ENCODE peak calls at places on chromosomes 4 and X, in eight cellular contexts. One of them, this sample, is unnamed.

GRCh38 chr4:86608757-86609375 is 14.8 kb downstream of the PTPN13 start:
- DNase-seq in fibroblast of lung: no peak
- DNase-seq in OCI-LY7: no peak
- DNase-seq in CD8-positive, alpha-beta memory T cell: no peak
- DNase-seq in CD8-positive, alpha-beta T cell: no peak
- DNase-seq in iPS DF 6.9: no peak
- DNase-seq in left lung: no peak
- DNase-seq in K562: no peak
- DNase-seq in this sample: no peak

GRCh38 chr4:188930822-188931221 is 791.6 kb downstream of the TRIML1 start:
- DNase-seq in fibroblast of lung: no peak
- DNase-seq in OCI-LY7: peak
- DNase-seq in CD8-positive, alpha-beta memory T cell: no peak
- DNase-seq in CD8-positive, alpha-beta T cell: no peak
- DNase-seq in iPS DF 6.9: no peak
- DNase-seq in left lung: no peak
- DNase-seq in K562: no peak
- DNase-seq in this sample: peak

GRCh38 chr4:8244001-8244757 is 25.4 kb upstream of the HTRA3 start:
- DNase-seq in fibroblast of lung: no peak
- DNase-seq in OCI-LY7: no peak
- DNase-seq in CD8-positive, alpha-beta memory T cell: no peak
- DNase-seq in CD8-positive, alpha-beta T cell: no peak
- DNase-seq in iPS DF 6.9: no peak
- DNase-seq in left lung: no peak
- DNase-seq in K562: no peak
- DNase-seq in this sample: no peak

GRCh38 chr4:89590102-89590501 is 246.9 kb downstream of the SNCA start:
- DNase-seq in fibroblast of lung: no peak
- DNase-seq in OCI-LY7: no peak
- DNase-seq in CD8-positive, alpha-beta memory T cell: no peak
- DNase-seq in CD8-positive, alpha-beta T cell: no peak
- DNase-seq in iPS DF 6.9: no peak
- DNase-seq in left lung: no peak
- DNase-seq in K562: no peak
- DNase-seq in this sample: no peak

GRCh38 chr4:55866290-55866907 is 13.0 kb downstream of the EXOC1 start:
- DNase-seq in fibroblast of lung: peak
- DNase-seq in OCI-LY7: no peak
- DNase-seq in CD8-positive, alpha-beta memory T cell: no peak
- DNase-seq in CD8-positive, alpha-beta T cell: no peak
- DNase-seq in iPS DF 6.9: no peak
- DNase-seq in left lung: no peak
- DNase-seq in K562: peak
- DNase-seq in this sample: no peak

GRCh38 chrX:13750204-13750603 is 15.7 kb downstream of the OFD1 start:
- DNase-seq in fibroblast of lung: peak
- DNase-seq in OCI-LY7: peak
- DNase-seq in CD8-positive, alpha-beta memory T cell: no peak
- DNase-seq in CD8-positive, alpha-beta T cell: peak
- DNase-seq in iPS DF 6.9: no peak
- DNase-seq in left lung: no peak
- DNase-seq in K562: no peak
- DNase-seq in this sample: no peak

GRCh38 chrX:115564243-115564642 is 3.3 kb downstream of the PLS3 start:
- DNase-seq in fibroblast of lung: peak
- DNase-seq in OCI-LY7: no peak
- DNase-seq in CD8-positive, alpha-beta memory T cell: no peak
- DNase-seq in CD8-positive, alpha-beta T cell: no peak
- DNase-seq in iPS DF 6.9: no peak
- DNase-seq in left lung: no peak
- DNase-seq in K562: no peak
- DNase-seq in this sample: no peak

GRCh38 chr4:81260443-81261102 is 45.6 kb upstream of the PRKG2 start:
- DNase-seq in fibroblast of lung: no peak
- DNase-seq in OCI-LY7: peak
- DNase-seq in CD8-positive, alpha-beta memory T cell: no peak
- DNase-seq in CD8-positive, alpha-beta T cell: no peak
- DNase-seq in iPS DF 6.9: peak
- DNase-seq in left lung: no peak
- DNase-seq in K562: peak
- DNase-seq in this sample: no peak

DNA sequence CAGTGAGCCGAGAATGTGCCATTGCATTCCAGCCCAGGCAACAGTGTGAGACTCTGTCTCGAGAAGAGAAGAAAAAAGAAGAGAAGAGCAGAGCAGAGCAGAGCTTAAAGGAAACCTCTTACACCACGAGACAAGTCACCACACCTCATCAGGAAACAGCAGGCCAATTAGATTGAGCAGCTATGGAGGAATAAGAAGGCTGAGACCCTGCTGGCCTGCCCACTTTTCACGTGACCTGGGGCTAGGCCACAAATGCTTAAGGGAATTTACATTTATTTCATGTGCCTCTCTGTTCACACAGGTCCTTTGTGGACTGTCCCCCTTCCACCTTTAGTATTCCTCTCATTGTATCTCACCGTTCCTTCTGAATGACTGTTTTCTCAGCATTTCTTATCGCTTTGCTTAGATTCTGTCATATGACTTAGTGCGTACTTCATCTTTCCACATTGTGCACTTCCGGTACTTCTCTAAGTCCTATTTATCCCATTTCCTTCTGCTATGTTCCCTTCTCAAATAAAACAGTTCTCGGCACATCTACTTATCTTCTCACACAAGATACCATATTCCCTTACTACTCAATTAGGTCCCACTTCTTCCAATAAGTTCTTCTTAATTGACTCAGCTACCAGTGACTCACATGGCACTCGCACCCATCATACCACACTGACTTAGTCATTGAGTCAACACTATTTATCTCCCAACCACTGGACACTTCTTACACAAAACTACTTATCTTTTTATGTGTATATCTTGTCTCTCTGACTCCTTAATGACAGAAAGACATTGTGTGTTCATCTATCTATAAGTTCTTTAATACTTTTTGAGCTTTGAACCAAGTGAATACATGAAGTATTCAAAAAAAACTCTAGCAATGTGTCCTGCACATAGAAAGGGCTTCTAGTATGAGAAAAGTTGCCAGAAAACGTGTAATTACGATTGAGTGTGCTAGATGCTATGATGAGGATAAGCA is 11.0 kb downstream of the CUL4B start:
- DNase-seq in fibroblast of lung: peak
- DNase-seq in OCI-LY7: no peak
- DNase-seq in CD8-positive, alpha-beta memory T cell: no peak
- DNase-seq in CD8-positive, alpha-beta T cell: no peak
- DNase-seq in iPS DF 6.9: no peak
- DNase-seq in left lung: no peak
- DNase-seq in K562: peak
- DNase-seq in this sample: no peak
- H3K27ac ChIP-seq in fibroblast of lung: peak
- H3K27ac ChIP-seq in OCI-LY7: no peak
- H3K27ac ChIP-seq in CD8-positive, alpha-beta memory T cell: peak
- H3K27ac ChIP-seq in CD8-positive, alpha-beta T cell: no peak
- H3K27ac ChIP-seq in iPS DF 6.9: no peak
- H3K27ac ChIP-seq in left lung: peak
- H3K27ac ChIP-seq in K562: peak
- H3K27ac ChIP-seq in this sample: no peak

GRCh38 chr4:157075811-157076577 is at the start of gene GLRB:
- DNase-seq in fibroblast of lung: peak
- DNase-seq in OCI-LY7: no peak
- DNase-seq in CD8-positive, alpha-beta memory T cell: no peak
- DNase-seq in CD8-positive, alpha-beta T cell: no peak
- DNase-seq in iPS DF 6.9: no peak
- DNase-seq in left lung: no peak
- DNase-seq in K562: no peak
- DNase-seq in this sample: no peak
- H3K4me3 ChIP-seq in fibroblast of lung: peak
- H3K4me3 ChIP-seq in OCI-LY7: no peak
- H3K4me3 ChIP-seq in CD8-positive, alpha-beta memory T cell: no peak
- H3K4me3 ChIP-seq in CD8-positive, alpha-beta T cell: no peak
- H3K4me3 ChIP-seq in iPS DF 6.9: peak
- H3K4me3 ChIP-seq in left lung: peak
- H3K4me3 ChIP-seq in K562: no peak
- H3K4me3 ChIP-seq in this sample: no peak

GRCh38 chr4:168667936-168668335 is 171.1 kb downstream of the PALLD start:
- DNase-seq in fibroblast of lung: no peak
- DNase-seq in OCI-LY7: no peak
- DNase-seq in CD8-positive, alpha-beta memory T cell: no peak
- DNase-seq in CD8-positive, alpha-beta T cell: no peak
- DNase-seq in iPS DF 6.9: no peak
- DNase-seq in left lung: no peak
- DNase-seq in K562: no peak
- DNase-seq in this sample: no peak

GRCh38 chr4:168667397-168667796 is 170.5 kb downstream of the PALLD start:
- DNase-seq in fibroblast of lung: no peak
- DNase-seq in OCI-LY7: no peak
- DNase-seq in CD8-positive, alpha-beta memory T cell: no peak
- DNase-seq in CD8-positive, alpha-beta T cell: no peak
- DNase-seq in iPS DF 6.9: no peak
- DNase-seq in left lung: no peak
- DNase-seq in K562: no peak
- DNase-seq in this sample: no peak

GRCh38 chr4:168662297-168662985 is 165.6 kb downstream of the PALLD start:
- DNase-seq in fibroblast of lung: no peak
- DNase-seq in OCI-LY7: no peak
- DNase-seq in CD8-positive, alpha-beta memory T cell: no peak
- DNase-seq in CD8-positive, alpha-beta T cell: no peak
- DNase-seq in iPS DF 6.9: no peak
- DNase-seq in left lung: no peak
- DNase-seq in K562: no peak
- DNase-seq in this sample: no peak

GRCh38 chr4:168666531-168666930 is 169.7 kb downstream of the PALLD start:
- DNase-seq in fibroblast of lung: peak
- DNase-seq in OCI-LY7: no peak
- DNase-seq in CD8-positive, alpha-beta memory T cell: no peak
- DNase-seq in CD8-positive, alpha-beta T cell: no peak
- DNase-seq in iPS DF 6.9: no peak
- DNase-seq in left lung: no peak
- DNase-seq in K562: no peak
- DNase-seq in this sample: no peak

DNA sequence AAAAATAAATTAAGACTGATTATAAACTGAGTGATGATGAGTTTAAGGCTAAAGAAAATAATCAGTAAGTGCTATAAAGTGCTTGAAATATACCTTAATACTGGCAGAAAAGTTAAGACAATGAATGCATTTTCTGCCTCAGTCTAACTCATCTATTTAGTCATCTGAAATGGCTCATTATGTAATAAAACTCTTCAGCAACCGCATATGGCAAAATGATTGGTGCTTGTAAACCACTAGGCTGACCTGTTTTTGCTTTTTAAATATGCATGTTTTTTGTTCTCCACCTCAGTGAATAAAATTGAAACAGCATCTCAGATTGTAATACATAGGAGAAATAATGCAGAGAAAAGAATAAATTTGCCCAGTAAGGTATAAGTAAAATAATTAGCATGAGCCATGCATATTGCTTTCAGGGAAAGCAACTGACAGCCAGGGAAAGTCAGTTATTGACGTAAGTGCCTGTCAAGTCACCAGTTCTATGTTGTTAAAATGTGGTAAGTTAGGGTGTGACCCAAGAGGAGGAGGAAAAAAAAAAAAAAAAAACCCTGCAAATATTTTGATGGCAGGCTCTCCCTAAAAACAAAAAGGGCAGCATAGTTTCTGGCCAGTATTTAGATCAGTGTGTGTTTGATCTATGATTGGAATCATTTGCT is 167.5 kb downstream of the PALLD start:
- DNase-seq in fibroblast of lung: peak
- DNase-seq in OCI-LY7: no peak
- DNase-seq in CD8-positive, alpha-beta memory T cell: no peak
- DNase-seq in CD8-positive, alpha-beta T cell: no peak
- DNase-seq in iPS DF 6.9: no peak
- DNase-seq in left lung: no peak
- DNase-seq in K562: no peak
- DNase-seq in this sample: no peak
- H3K27ac ChIP-seq in fibroblast of lung: no peak
- H3K27ac ChIP-seq in OCI-LY7: no peak
- H3K27ac ChIP-seq in CD8-positive, alpha-beta memory T cell: no peak
- H3K27ac ChIP-seq in CD8-positive, alpha-beta T cell: no peak
- H3K27ac ChIP-seq in iPS DF 6.9: no peak
- H3K27ac ChIP-seq in left lung: no peak
- H3K27ac ChIP-seq in K562: no peak
- H3K27ac ChIP-seq in this sample: no peak

DNA sequence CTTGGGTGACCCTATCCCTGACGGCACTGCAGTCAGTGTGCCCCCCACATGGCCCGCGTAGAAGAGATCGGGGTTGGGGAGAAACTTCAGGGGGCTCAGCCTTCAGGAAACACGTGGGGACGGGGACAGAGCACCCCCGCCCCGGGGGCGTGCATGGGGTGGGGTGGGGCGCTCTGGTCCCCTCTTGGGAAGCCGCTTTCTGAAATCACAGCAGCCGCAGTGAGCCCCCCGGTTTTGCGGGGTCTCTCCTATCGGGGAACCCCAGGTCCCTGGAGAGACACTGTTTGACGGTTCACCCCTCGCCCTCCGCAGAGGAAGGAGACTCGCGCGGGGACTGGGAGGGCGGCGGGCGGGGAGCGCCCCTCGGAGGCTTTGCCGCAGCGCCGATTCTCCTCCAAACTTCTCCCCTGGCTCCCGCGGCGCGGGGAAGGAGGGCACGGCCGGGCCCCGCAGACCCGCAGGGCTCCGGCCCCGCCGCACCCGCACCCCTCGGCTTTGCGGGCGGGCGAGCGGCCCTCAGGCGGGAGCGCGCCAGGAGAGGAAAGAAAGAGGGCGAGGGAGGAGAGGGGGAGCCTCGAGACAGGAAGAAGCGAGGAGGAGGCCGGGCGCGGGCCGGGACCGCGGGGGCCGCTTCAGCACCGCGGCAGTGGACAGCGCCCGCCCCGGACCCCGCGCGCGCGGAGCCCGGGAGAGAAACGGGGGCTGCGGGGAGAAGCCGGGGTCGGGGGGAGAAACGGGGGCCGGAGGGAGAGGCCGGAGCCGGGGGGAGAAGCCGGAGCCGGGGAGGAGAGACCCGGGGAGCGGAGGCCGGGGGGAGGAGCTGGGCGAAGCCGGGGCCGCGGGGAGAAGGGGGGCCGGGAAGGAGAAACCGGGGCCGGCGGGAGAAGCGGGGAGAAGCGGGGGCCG is 613 bp downstream of the CPLX1 start:
- DNase-seq in fibroblast of lung: peak
- DNase-seq in OCI-LY7: no peak
- DNase-seq in CD8-positive, alpha-beta memory T cell: peak
- DNase-seq in CD8-positive, alpha-beta T cell: peak
- DNase-seq in iPS DF 6.9: no peak
- DNase-seq in left lung: peak
- DNase-seq in K562: peak
- DNase-seq in this sample: no peak
- H3K4me3 ChIP-seq in fibroblast of lung: peak
- H3K4me3 ChIP-seq in OCI-LY7: peak
- H3K4me3 ChIP-seq in CD8-positive, alpha-beta memory T cell: no peak
- H3K4me3 ChIP-seq in CD8-positive, alpha-beta T cell: no peak
- H3K4me3 ChIP-seq in iPS DF 6.9: peak
- H3K4me3 ChIP-seq in left lung: peak
- H3K4me3 ChIP-seq in K562: peak
- H3K4me3 ChIP-seq in this sample: no peak

This sample was measured in CD4-positive, CD25-positive, alpha-beta regulatory T cell.